ENCODE peak calls at places on chromosomes 11 and 22, in five cellular contexts. One of them, this sample, is unnamed.

GRCh38 chr22:41659941-41660340 is 28.7 kb downstream of the SNU13 start:
- DNase-seq in foreskin fibroblast: no peak
- DNase-seq in body of pancreas: no peak
- DNase-seq in lung: no peak
- DNase-seq in A549: no peak
- DNase-seq in this sample: no peak

GRCh38 chr11:6475936-6476335 is 2.2 kb upstream of the TRIM3 start:
- DNase-seq in foreskin fibroblast: no peak
- DNase-seq in body of pancreas: peak
- DNase-seq in lung: no peak
- DNase-seq in A549: no peak
- DNase-seq in this sample: peak

GRCh38 chr11:44564653-44565007 is 833 bp upstream of the CD82 start:
- DNase-seq in foreskin fibroblast: peak
- DNase-seq in body of pancreas: peak
- DNase-seq in lung: peak
- DNase-seq in A549: peak
- DNase-seq in this sample: no peak

GRCh38 chr22:42747701-42748513 is 27.2 kb upstream of the A4GALT start:
- DNase-seq in foreskin fibroblast: no peak
- DNase-seq in body of pancreas: no peak
- DNase-seq in lung: no peak
- DNase-seq in A549: no peak
- DNase-seq in this sample: no peak

GRCh38 chr11:70573701-70574151 is 175.4 kb downstream of the CTTN start:
- DNase-seq in foreskin fibroblast: no peak
- DNase-seq in body of pancreas: no peak
- DNase-seq in lung: no peak
- DNase-seq in A549: no peak
- DNase-seq in this sample: no peak

GRCh38 chr22:49460662-49461371 is 366.9 kb downstream of the BRD1 start:
- DNase-seq in foreskin fibroblast: no peak
- DNase-seq in body of pancreas: no peak
- DNase-seq in lung: no peak
- DNase-seq in A549: no peak
- DNase-seq in this sample: no peak

GRCh38 chr22:29693151-29693550 is 26.7 kb upstream of the CABP7 start:
- DNase-seq in foreskin fibroblast: no peak
- DNase-seq in body of pancreas: no peak
- DNase-seq in lung: no peak
- DNase-seq in A549: no peak
- DNase-seq in this sample: no peak

GRCh38 chr11:78860720-78861422 is 286.2 kb upstream of the NARS2 start:
- DNase-seq in foreskin fibroblast: peak
- DNase-seq in body of pancreas: no peak
- DNase-seq in lung: no peak
- DNase-seq in A549: no peak
- DNase-seq in this sample: peak

DNA sequence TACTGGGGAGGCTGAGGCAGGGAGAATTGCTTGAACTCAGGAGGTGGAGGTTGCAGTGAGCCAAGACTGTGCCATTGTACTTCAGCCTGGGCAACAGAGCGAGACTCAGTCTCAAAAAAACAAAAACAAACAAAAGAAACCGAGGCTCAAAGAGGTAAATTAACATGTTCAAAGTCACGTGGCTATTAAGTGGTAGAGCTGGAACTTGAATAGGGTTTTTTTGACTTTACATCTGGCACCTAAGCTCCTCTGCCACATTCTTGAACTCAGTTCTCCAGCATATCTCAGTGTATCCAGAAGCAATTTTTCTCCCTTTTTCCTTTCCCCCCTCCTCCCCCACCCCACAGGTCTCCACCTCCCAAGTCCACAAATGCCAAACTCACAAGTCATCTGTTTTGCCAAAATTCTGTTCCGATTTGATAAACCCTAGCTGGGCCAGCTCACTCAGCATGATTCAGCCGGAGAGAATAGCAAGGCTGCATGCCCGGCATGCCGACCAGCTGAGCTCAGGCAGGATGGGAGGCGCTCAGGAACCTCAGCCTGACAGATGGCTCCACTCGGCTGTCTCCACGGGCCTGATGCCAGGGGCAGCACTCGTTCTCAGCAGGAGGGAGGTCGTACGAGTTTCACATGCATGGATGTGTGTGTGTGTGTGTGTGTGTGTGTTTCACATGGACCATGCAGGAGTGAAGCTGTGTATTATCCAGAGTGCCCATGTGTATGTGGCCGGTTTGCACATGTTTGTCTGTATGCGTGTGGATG is 63.2 kb upstream of the RRAS2 start:
- DNase-seq in foreskin fibroblast: peak
- DNase-seq in body of pancreas: peak
- DNase-seq in lung: peak
- DNase-seq in A549: peak
- DNase-seq in this sample: no peak
- H3K4me3 ChIP-seq in foreskin fibroblast: no peak
- H3K4me3 ChIP-seq in body of pancreas: no peak
- H3K4me3 ChIP-seq in lung: no peak
- H3K4me3 ChIP-seq in A549: no peak
- H3K4me3 ChIP-seq in this sample: no peak

GRCh38 chr11:66277475-66278391 is at the start of gene CNIH2:
- DNase-seq in foreskin fibroblast: no peak
- DNase-seq in body of pancreas: no peak
- DNase-seq in lung: no peak
- DNase-seq in A549: peak
- DNase-seq in this sample: no peak
- H3K4me3 ChIP-seq in foreskin fibroblast: peak
- H3K4me3 ChIP-seq in body of pancreas: no peak
- H3K4me3 ChIP-seq in lung: no peak
- H3K4me3 ChIP-seq in A549: peak
- H3K4me3 ChIP-seq in this sample: no peak

GRCh38 chr11:65895482-65895981 is 4.7 kb downstream of the FOSL1 start:
- DNase-seq in foreskin fibroblast: no peak
- DNase-seq in body of pancreas: no peak
- DNase-seq in lung: no peak
- DNase-seq in A549: no peak
- DNase-seq in this sample: no peak

GRCh38 chr11:65894034-65894591 is 3.6 kb downstream of the CCDC85B start:
- DNase-seq in foreskin fibroblast: no peak
- DNase-seq in body of pancreas: no peak
- DNase-seq in lung: no peak
- DNase-seq in A549: no peak
- DNase-seq in this sample: no peak

GRCh38 chr11:65897020-65897471 is 3.1 kb downstream of the FOSL1 start:
- DNase-seq in foreskin fibroblast: no peak
- DNase-seq in body of pancreas: no peak
- DNase-seq in lung: no peak
- DNase-seq in A549: no peak
- DNase-seq in this sample: no peak

GRCh38 chr11:65898656-65899355 is 1.4 kb downstream of the FOSL1 start:
- DNase-seq in foreskin fibroblast: no peak
- DNase-seq in body of pancreas: no peak
- DNase-seq in lung: no peak
- DNase-seq in A549: no peak
- DNase-seq in this sample: no peak

DNA sequence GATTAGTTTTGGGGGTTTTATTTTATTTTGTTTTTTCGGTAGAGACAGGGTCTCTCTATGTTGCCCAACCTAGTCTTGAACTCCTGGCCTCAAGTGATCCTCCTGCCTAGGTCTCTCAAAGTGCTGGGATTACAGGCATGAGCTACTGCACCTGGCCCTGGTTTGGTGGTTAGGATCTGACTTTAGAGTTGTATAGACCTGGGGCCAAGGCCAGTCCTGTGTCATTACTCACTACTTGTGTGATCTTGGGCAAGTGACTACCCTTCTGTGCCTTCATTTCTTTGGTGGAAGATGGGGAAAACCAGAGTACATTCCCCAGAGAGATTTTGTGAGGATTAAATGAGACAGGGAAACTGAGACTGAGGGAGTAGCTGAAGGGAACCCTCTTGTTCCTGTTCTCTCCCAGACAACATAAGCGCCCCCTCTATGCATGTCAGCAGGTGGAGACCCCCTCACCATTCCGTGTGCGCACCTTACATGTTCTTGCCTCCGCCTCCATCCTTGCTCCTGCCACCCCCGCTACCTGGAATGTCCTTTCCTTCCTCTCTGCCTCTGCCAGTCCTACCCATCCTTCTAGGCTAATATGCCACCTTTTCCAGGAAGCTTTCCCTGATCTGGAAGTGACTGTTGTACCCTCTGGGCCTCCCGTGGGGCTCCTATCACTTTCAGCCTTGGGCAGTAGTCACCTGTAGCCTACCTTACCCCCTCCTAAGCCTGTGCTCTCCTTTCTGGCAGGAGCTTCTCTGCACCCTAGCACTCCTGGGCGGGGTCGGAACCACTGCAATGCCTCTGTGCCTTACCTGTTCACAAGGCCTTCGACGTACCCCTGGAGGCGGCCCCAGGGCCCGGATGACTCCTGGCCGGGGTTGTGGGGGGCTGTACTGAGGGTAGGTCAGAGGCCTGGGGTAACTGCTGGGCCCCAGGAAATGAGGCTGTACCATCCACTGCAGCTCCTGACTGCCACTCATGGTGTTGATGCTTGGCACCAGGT is 3.9 kb downstream of the FOSL1 start:
- DNase-seq in foreskin fibroblast: no peak
- DNase-seq in body of pancreas: no peak
- DNase-seq in lung: no peak
- DNase-seq in A549: no peak
- DNase-seq in this sample: no peak
- H3K4me3 ChIP-seq in foreskin fibroblast: peak
- H3K4me3 ChIP-seq in body of pancreas: no peak
- H3K4me3 ChIP-seq in lung: no peak
- H3K4me3 ChIP-seq in A549: no peak
- H3K4me3 ChIP-seq in this sample: no peak

GRCh38 chr11:67356551-67356866 is 3.2 kb upstream of the POLD4 start:
- DNase-seq in foreskin fibroblast: no peak
- DNase-seq in body of pancreas: no peak
- DNase-seq in lung: no peak
- DNase-seq in A549: no peak
- DNase-seq in this sample: no peak

GRCh38 chr11:67355023-67355793 is 1.9 kb upstream of the POLD4 start:
- DNase-seq in foreskin fibroblast: no peak
- DNase-seq in body of pancreas: no peak
- DNase-seq in lung: no peak
- DNase-seq in A549: peak
- DNase-seq in this sample: no peak

GRCh38 chr11:67357831-67358555 is 4.6 kb upstream of the POLD4 start:
- DNase-seq in foreskin fibroblast: no peak
- DNase-seq in body of pancreas: no peak
- DNase-seq in lung: no peak
- DNase-seq in A549: peak
- DNase-seq in this sample: no peak

GRCh38 chr11:67355794-67356550 is 2.6 kb upstream of the POLD4 start:
- DNase-seq in foreskin fibroblast: no peak
- DNase-seq in body of pancreas: no peak
- DNase-seq in lung: no peak
- DNase-seq in A549: peak
- DNase-seq in this sample: no peak

GRCh38 chr11:67356867-67357561 is 3.7 kb upstream of the POLD4 start:
- DNase-seq in foreskin fibroblast: peak
- DNase-seq in body of pancreas: peak
- DNase-seq in lung: peak
- DNase-seq in A549: peak
- DNase-seq in this sample: peak
- H3K4me3 ChIP-seq in foreskin fibroblast: no peak
- H3K4me3 ChIP-seq in body of pancreas: no peak
- H3K4me3 ChIP-seq in lung: no peak
- H3K4me3 ChIP-seq in A549: no peak
- H3K4me3 ChIP-seq in this sample: no peak

This sample was measured in LNCaP clone FGC.